ENCODE peak calls at places on chromosomes 2 and 18, in four cellular contexts. G is BJ, Y is epithelial cell of esophagus, J is AG09309. I is an unnamed sample.

GRCh38 chr18:58977801-58978200 is 113.1 kb downstream of the ZNF532 start:
- DNase-seq in G (no peak), J (no peak), Y (no peak), I (no peak)

GRCh38 chr18:57956495-57956894 is 87.5 kb upstream of the NEDD4L start:
- DNase-seq in J (no peak), Y (no peak), G (no peak), I (no peak)

GRCh38 chr18:32300914-32301313 is 111.1 kb downstream of the MEP1B start:
- DNase-seq in Y (no peak), G (no peak), J (no peak), I (no peak)

GRCh38 chr2:241141214-241141770 is 8.0 kb downstream of the PASK start:
- DNase-seq in G (no peak), Y (no peak), J (no peak), I (no peak)

GRCh38 chr2:33442528-33443069 is 33.9 kb upstream of the RASGRP3 start:
- DNase-seq in J (no peak), G (no peak), Y (no peak), I (no peak)

GRCh38 chr2:1795842-1796580 is 51.7 kb upstream of the PXDN start:
- DNase-seq in G (peak), Y (no peak), J (peak), I (no peak)

GRCh38 chr2:133235959-133236358 is 332.3 kb downstream of the NCKAP5 start:
- DNase-seq in Y (peak), J (no peak), G (no peak), I (no peak)

GRCh38 chr2:76197842-76198448 is 487.2 kb upstream of the GCFC2 start:
- DNase-seq in Y (peak), J (no peak), G (peak), I (peak)

GRCh38 chr2:121501070-121501469 is 29.6 kb upstream of the RNU4ATAC start:
- DNase-seq in Y (peak), G (peak), J (no peak), I (no peak)

GRCh38 chr2:189164732-189165131 is 14.8 kb downstream of the COL5A2 start:
- DNase-seq in J (peak), Y (peak), G (peak), I (no peak)

GRCh38 chr2:98936917-98937351 is 909 bp upstream of the CRACDL start:
- DNase-seq in Y (no peak), G (no peak), J (no peak), I (no peak)

GRCh38 chr2:85255813-85256581 is 71.8 kb downstream of the TGOLN2 start:
- DNase-seq in G (no peak), J (no peak), Y (peak), I (no peak)

GRCh38 chr2:240787521-240788472 is 32.2 kb downstream of the KIF1A start:
- DNase-seq in J (no peak), Y (no peak), G (no peak), I (no peak)

GRCh38 chr2:52294628-52295027 is 1262.7 kb upstream of the NRXN1 start:
- DNase-seq in J (no peak), Y (no peak), G (no peak), I (no peak)

GRCh38 chr2:237630216-237631000 is 3.0 kb downstream of the LRRFIP1 start:
- DNase-seq in J (no peak), Y (no peak), G (no peak), I (no peak)

GRCh38 chr2:62112192-62112591 is 83.7 kb upstream of the B3GNT2 start:
- DNase-seq in G (peak), Y (peak), J (peak), I (no peak)

GRCh38 chr2:15965564-15966019 is 25.2 kb downstream of the MYCN start:
- DNase-seq in G (no peak), J (no peak), Y (no peak), I (no peak)

DNA sequence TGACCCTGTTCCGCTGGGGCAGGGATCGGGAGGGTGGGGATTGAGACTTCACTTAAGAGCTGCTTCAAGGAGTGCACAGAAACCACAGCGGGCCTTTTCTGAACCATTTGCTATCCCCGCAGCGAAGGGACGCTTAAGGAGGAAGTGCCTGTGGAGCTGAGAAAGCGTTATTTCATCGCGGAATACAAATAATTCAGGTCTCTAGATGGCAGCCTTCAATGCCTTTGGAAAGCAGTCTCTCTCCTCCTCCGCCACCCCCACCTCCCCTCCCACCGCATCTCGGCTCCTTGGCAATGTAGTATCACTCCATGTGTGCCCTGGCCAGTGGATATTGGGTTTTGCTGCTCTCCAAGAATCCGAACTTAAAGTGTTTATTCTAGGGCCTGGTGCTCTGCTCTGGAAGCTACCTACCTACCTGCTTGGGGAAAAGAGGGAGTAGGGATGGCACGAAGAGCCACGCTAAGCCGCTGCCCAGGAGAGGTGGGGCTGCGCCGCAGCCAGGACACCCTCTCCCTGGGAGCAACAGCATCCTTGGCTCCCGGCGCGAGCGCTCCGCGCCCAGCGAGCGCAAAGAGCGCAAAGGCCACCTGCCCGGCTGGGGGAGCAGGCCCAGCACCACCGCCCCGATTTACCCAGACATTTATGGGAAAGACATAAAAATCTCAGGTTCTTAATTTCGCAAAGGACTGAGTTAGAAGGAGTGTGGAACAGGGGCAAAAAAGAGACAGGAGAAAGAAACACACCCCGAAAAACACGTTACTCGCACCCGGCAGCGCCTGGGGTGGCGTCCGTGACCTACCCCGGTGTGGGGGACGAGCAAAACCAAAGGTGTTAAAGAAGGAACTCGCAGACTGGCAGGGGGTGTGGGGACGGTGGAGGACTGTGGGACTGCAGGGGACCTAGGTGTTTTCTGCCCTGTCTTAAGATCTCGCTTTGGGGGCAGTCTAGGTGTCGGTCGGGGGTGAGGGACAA is 1.1 kb downstream of the SPHKAP start:
- DNase-seq in G (peak), J (no peak), Y (no peak), I (no peak)
- H3K4me3 ChIP-seq in G (peak), J (no peak), Y (no peak), I (no peak)

DNA sequence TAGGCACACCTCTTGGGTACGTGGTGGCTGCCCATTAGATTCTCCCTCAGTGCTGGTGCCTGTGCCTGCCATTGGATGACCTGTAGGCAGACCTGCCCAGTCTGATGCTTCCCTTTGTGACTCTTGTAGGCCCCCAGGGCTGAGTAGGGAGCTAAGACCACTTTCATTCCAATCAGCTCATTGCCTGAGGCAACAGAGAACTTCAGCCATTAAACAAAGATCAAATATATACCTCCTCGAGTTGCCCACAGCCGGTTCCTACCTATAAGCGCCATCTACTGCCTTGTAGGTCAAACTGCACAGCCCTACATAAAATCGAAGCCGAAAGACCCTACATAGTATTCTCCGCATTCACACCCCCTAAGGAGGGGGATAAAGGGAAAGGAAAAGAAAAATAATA is 184.6 kb downstream of the ETAA1 start:
- DNase-seq in J (no peak), Y (no peak), G (no peak), I (no peak)
- TF ChIP-seq CTCF in J (no peak), Y (no peak), G (no peak), I (peak)

DNA sequence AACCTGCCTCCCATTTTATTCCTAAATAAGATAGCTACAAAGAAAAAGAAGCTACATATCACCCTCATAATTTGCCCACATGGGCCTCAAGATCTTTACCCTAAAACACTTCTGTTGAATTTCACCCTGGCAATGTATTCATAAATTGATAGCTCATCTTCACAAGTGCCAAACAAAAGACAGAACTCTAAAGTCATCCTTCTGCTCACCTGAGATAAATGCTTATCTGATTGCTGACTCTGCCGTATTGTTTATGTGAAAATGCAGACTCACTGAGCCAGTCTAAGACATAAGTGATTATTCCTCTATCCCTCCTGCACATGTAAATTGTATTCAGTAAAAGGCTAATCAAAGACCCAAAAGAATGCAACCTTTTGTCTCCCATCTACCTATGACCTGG is 2.0 kb downstream of the RDH14 start:
- DNase-seq in G (no peak), Y (no peak), J (no peak), I (no peak)
- H3K4me3 ChIP-seq in G (no peak), Y (no peak), J (no peak), I (no peak)

GRCh38 chr2:8662239-8662879 is 19.5 kb upstream of the ID2 start:
- DNase-seq in Y (peak), J (peak), G (peak), I (peak)
- TF ChIP-seq CTCF in Y (peak), J (peak), G (peak), I (peak)

GRCh38 chr2:157625311-157625710 is 3.4 kb downstream of the ACVR1C start:
- DNase-seq in Y (no peak), J (no peak), G (no peak), I (no peak)
- H3K4me3 ChIP-seq in Y (no peak), J (no peak), G (no peak), I (no peak)